ENCODE peak calls at places on chromosomes 12 and 14, in five cellular contexts. I is head of caudate nucleus, L is hepatic stellate cell, K is omental fat pad, Q is T1000. U is an unnamed sample.

GRCh38 chr12:19387182-19387581 is 52.1 kb upstream of the AEBP2 start:
- DNase-seq in I (no peak), L (no peak), K (no peak), Q (no peak), U (no peak)

GRCh38 chr14:76810953-76811400 is 1.7 kb downstream of the ANGEL1 start:
- DNase-seq in I (peak; percentile 60), L (peak; percentile 45), K (no peak), Q (no peak), U (no peak)

GRCh38 chr12:12977231-12977630 is 22.8 kb downstream of the HEBP1 start:
- DNase-seq in I (no peak), L (no peak), K (no peak), Q (no peak), U (no peak)

GRCh38 chr12:1220127-1221092 is 229.4 kb downstream of the ERC1 start:
- DNase-seq in I (no peak), L (no peak), K (no peak), Q (no peak), U (no peak)

GRCh38 chr14:102140027-102140749 is 491 bp downstream of the WDR20 start:
- DNase-seq in I (peak; percentile 33), L (peak; percentile 48), K (peak; percentile 31), Q (peak; percentile 4), U (no peak)

GRCh38 chr12:124732275-124733075 is 131.2 kb downstream of the SCARB1 start:
- DNase-seq in I (no peak), L (peak; percentile 51), K (no peak), Q (no peak), U (no peak)

GRCh38 chr12:30582943-30583342 is 112.7 kb downstream of the IPO8 start:
- DNase-seq in I (no peak), L (no peak), K (no peak), Q (no peak), U (no peak)

GRCh38 chr12:90262261-90262660 is 553.6 kb upstream of the ATP2B1 start:
- DNase-seq in I (no peak), L (no peak), K (no peak), Q (no peak), U (no peak)

GRCh38 chr14:93137864-93138263 is 22.1 kb upstream of the ITPK1 start:
- DNase-seq in I (no peak), L (no peak), K (no peak), Q (no peak), U (no peak)

GRCh38 chr12:116564080-116564479 is 4.9 kb downstream of the MAP1LC3B2 start:
- DNase-seq in I (no peak), L (no peak), K (no peak), Q (no peak), U (no peak)

GRCh38 chr12:93751864-93752610 is 74.9 kb downstream of the CRADD start:
- DNase-seq in I (no peak), L (peak; percentile 50), K (no peak), Q (no peak), U (no peak)

GRCh38 chr14:24368562-24369252 is 723 bp downstream of the NFATC4 start:
- DNase-seq in I (no peak), L (peak; percentile 83), K (no peak), Q (peak; percentile 34), U (no peak)

GRCh38 chr12:72098622-72099021 is 160.0 kb downstream of the TPH2 start:
- DNase-seq in I (no peak), L (no peak), K (no peak), Q (no peak), U (no peak)

GRCh38 chr12:93526786-93527428 is 45.6 kb upstream of the SOCS2 start:
- DNase-seq in I (no peak), L (peak; percentile 58), K (no peak), Q (peak; percentile 99), U (no peak)

GRCh38 chr12:41142376-41142775 is 45.7 kb upstream of the PDZRN4 start:
- DNase-seq in I (no peak), L (no peak), K (no peak), Q (no peak), U (no peak)

GRCh38 chr14:68549966-68550705 is 242.7 kb downstream of the ZFP36L1 start:
- DNase-seq in I (no peak), L (no peak), K (no peak), Q (no peak), U (no peak)

GRCh38 chr14:61549425-61549824 is 145.9 kb upstream of the HIF1A start:
- DNase-seq in I (no peak), L (no peak), K (no peak), Q (no peak), U (no peak)

GRCh38 chr12:57237952-57238853 is 8.7 kb downstream of the SHMT2 start:
- DNase-seq in I (no peak), L (no peak), K (no peak), Q (no peak), U (no peak)

GRCh38 chr14:22841769-22842168 is 5.4 kb downstream of the MMP14 start:
- DNase-seq in I (no peak), L (no peak), K (no peak), Q (no peak), U (no peak)

GRCh38 chr14:39265741-39266588 is 32.2 kb downstream of the MIA2 start:
- DNase-seq in I (no peak), L (peak; percentile 8), K (no peak), Q (no peak), U (peak; percentile 48)

GRCh38 chr12:6430990-6431353 is 13.8 kb upstream of the CD27 start:
- DNase-seq in I (no peak), L (peak; percentile 35), K (no peak), Q (no peak), U (no peak)

GRCh38 chr12:64650762-64651161 is 40.5 kb downstream of the RASSF3 start:
- DNase-seq in I (no peak), L (no peak), K (no peak), Q (no peak), U (no peak)

GRCh38 chr14:63659726-63660125 is 18.1 kb upstream of the WDR89 start:
- DNase-seq in I (peak; percentile 84), L (no peak), K (no peak), Q (no peak), U (no peak)

GRCh38 chr14:99267871-99268775 is 3.9 kb downstream of the BCL11B start:
- DNase-seq in I (no peak), L (no peak), K (no peak), Q (no peak), U (no peak)

GRCh38 chr14:61111145-61112130 is 130.4 kb downstream of the SLC38A6 start:
- DNase-seq in I (no peak), L (no peak), K (no peak), Q (no peak), U (no peak)

GRCh38 chr14:70873627-70874026 is 33.6 kb upstream of the PCNX1 start:
- DNase-seq in I (no peak), L (no peak), K (no peak), Q (no peak), U (no peak)

GRCh38 chr12:65565601-65566560 is 258.4 kb upstream of the HMGA2 start:
- DNase-seq in I (no peak), L (peak; percentile 48), K (no peak), Q (no peak), U (no peak)

U was measured in SW 1271.